ENCODE peak calls at places on chromosomes 2 and 18, in nine cellular contexts. R is fibroblast of lung; E is CD8-positive, alpha-beta T cell; U is cardiac muscle cell; Y is H9; L is pancreas; M is PC-3; I is left lung; K is breast epithelium. O is an unnamed sample.
A peak's percentile ranks its signal among the peaks of the same experiment; 100 is the strongest.

GRCh38 chr2:126863336-126864015 is 35.2 kb upstream of the TEX51 start:
- DNase-seq in K (no peak), L (no peak), Y (no peak), U (no peak), M (no peak), I (no peak), E (no peak), R (no peak), O (no peak)

GRCh38 chr2:38038682-38039081 is 37.3 kb downstream of the CYP1B1 start:
- DNase-seq in E (no peak), K (no peak), R (no peak), Y (no peak), U (no peak), L (no peak), I (no peak), M (no peak), O (no peak)

GRCh38 chr18:55185391-55185790 is 226.1 kb upstream of the CCDC68 start:
- DNase-seq in E (no peak), K (no peak), M (peak; percentile 15), Y (no peak), L (no peak), R (no peak), U (no peak), I (no peak), O (no peak)

GRCh38 chr2:221371347-221371746 is 200.8 kb downstream of the EPHA4 start:
- DNase-seq in E (no peak), Y (no peak), I (no peak), L (no peak), U (no peak), K (no peak), M (no peak), R (no peak), O (no peak)

GRCh38 chr2:165725421-165725820 is 68.6 kb downstream of the GALNT3 start:
- DNase-seq in U (no peak), L (no peak), M (peak; percentile 93), I (no peak), R (peak; percentile 26), K (no peak), E (no peak), Y (no peak), O (no peak)

GRCh38 chr2:53460347-53460746 is 307.3 kb upstream of the CHAC2 start:
- DNase-seq in L (peak; percentile 47), Y (no peak), K (no peak), R (no peak), E (no peak), U (no peak), M (peak; percentile 51), I (no peak), O (no peak)

GRCh38 chr2:189379287-189379630 is 62.0 kb upstream of the WDR75 start:
- DNase-seq in L (no peak), R (peak; percentile 22), I (no peak), K (no peak), E (no peak), Y (no peak), M (peak; percentile 62), U (no peak), O (peak; percentile 67)

GRCh38 chr18:9048808-9049494 is 53.5 kb upstream of the NDUFV2 start:
- DNase-seq in M (peak; percentile 25), L (no peak), Y (no peak), R (no peak), E (no peak), K (no peak), I (no peak), U (no peak), O (no peak)

GRCh38 chr2:240948086-240948485 is 42.0 kb downstream of the CROCC2 start:
- DNase-seq in L (no peak), R (no peak), M (no peak), U (no peak), Y (peak; percentile 13), I (peak; percentile 34), E (no peak), K (no peak), O (peak; percentile 3)

GRCh38 chr2:207333599-207334308 is 168.0 kb upstream of the KLF7 start:
- DNase-seq in E (no peak), K (no peak), L (no peak), R (no peak), M (no peak), Y (no peak), I (no peak), U (no peak), O (no peak)
- H3K4me1 ChIP-seq in E (no peaks in the 10 kb centered on the region), K (no peaks in the 10 kb centered on the region), L (peaks cover 11% of the 10 kb centered on the region), R (peaks cover 17% of the 10 kb centered on the region), M (peaks cover 65% of the 10 kb centered on the region), Y (peaks cover 12% of the 10 kb centered on the region), I (peaks cover 79% of the 10 kb centered on the region), U (peaks cover 13% of the 10 kb centered on the region), O (no peaks in the 10 kb centered on the region)

DNA sequence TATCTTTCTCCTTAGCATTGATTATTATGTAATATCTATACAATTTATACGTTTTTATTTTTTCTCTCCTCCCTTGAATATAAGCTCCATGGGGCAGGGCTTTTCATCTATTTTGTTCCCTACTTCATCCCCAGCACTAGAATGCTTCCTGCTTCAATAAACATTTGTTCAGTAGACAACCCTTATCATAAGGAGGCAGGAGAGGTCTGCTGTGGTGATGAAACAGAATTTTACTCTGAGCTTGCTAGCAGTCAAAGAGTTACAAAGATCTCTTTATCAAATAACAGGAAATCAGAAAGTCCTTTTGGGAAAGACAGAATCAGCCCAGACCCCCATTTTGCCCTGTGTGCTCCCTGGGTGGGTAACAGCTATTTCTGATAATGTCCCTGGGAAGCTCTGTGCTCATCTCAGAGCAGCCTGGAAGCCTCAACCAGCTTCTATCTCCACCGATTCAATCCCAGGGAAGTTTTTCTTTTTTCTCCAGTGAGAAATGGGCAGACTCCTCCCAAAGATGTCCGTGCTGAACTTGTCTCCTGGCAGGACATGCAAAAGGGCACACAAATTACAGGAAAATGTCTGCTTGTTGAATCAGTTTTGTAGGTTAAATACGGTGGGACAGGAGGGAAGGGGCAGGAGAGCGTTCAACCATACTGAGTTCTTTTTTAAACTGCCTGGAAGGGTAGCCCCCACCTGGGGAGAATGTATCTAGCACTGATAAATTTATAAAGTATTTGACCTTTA is 84.7 kb upstream of the PKDCC start:
- DNase-seq in U (no peak), Y (no peak), L (no peak), M (no peak), I (no peak), E (no peak), K (no peak), R (no peak), O (no peak)
- H3K4me1 ChIP-seq in U (peaks cover 26% of the 10 kb centered on the region), Y (peaks cover 6% of the 10 kb centered on the region), L (peaks cover 30% of the 10 kb centered on the region), M (peaks cover 31% of the 10 kb centered on the region), I (peaks cover 23% of the 10 kb centered on the region), E (no peaks in the 10 kb centered on the region), K (peaks cover 21% of the 10 kb centered on the region), R (peaks cover 6% of the 10 kb centered on the region), O (no peaks in the 10 kb centered on the region)

GRCh38 chr2:197310271-197310939 is at the start of gene ANKRD44:
- DNase-seq in K (peak; percentile 88), M (peak; percentile 80), E (peak; percentile 92), U (peak; percentile 90), Y (peak; percentile 83), L (peak; percentile 91), I (peak; percentile 99), R (peak; percentile 81), O (peak; percentile 85)

GRCh38 chr2:197307933-197308521 is 2.6 kb downstream of the ANKRD44 start:
- DNase-seq in R (no peak), L (no peak), E (no peak), Y (no peak), K (no peak), I (peak; percentile 79), U (no peak), M (no peak), O (no peak)

GRCh38 chr2:197309369-197310231 is 980 bp downstream of the ANKRD44 start:
- DNase-seq in K (no peak), R (no peak), E (peak; percentile 55), U (peak; percentile 46), I (peak; percentile 84), M (no peak), Y (peak; percentile 47), L (peak; percentile 36), O (peak; percentile 25)

GRCh38 chr2:197307236-197307932 is 3.2 kb downstream of the ANKRD44 start:
- DNase-seq in I (no peak), U (no peak), K (no peak), L (no peak), R (no peak), Y (no peak), E (no peak), M (no peak), O (no peak)

DNA sequence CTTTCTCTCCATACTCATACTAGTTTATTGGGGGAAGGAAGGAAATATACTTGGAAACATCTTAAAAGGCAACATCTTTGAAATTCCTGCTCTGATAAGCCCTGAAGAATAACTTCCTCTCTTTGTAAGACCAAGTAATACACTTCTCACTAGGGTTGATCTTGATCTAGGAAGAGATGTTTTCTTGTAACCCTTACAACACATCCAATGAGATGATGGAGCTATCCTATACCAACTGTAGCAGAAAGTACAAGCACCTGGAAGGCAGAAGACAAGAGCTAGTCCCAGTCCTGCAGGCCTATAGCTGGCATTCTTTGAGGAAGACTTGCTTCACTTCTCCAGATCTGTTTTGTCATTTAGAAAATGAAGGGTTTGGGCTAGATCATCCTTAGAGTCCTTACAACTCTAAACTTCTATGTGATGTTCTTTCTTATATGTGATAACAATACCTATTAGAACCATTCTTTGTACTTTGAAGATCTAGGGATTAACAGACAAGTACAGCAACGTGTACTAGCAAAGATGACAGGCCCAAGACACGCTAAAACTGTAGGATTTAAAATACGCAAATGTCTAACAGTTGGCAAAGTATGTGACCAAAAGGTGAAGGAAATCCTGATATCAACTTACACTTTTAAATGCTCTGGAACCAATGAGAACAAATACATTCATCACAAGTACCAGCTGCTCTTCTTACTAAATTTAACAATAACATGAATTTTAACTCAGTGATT is 1.8 kb downstream of the ANKRD44 start:
- DNase-seq in E (no peak), K (no peak), M (no peak), R (no peak), U (no peak), I (no peak), L (no peak), Y (no peak), O (no peak)
- H3K4me1 ChIP-seq in E (peaks cover 60% of the 10 kb centered on the region), K (no peaks in the 10 kb centered on the region), M (peaks cover 40% of the 10 kb centered on the region), R (peaks cover 5% of the 10 kb centered on the region), U (no peaks in the 10 kb centered on the region), I (peaks cover 70% of the 10 kb centered on the region), L (peaks cover 34% of the 10 kb centered on the region), Y (no peaks in the 10 kb centered on the region), O (peaks cover 3% of the 10 kb centered on the region)

GRCh38 chr2:235024191-235024611 is 72.4 kb downstream of the SH3BP4 start:
- DNase-seq in Y (no peak), K (no peak), R (no peak), I (no peak), L (no peak), E (no peak), U (no peak), M (peak; percentile 27), O (no peak)

GRCh38 chr2:235024951-235025773 is 73.3 kb downstream of the SH3BP4 start:
- DNase-seq in Y (no peak), U (peak; percentile 51), I (peak; percentile 61), R (no peak), M (no peak), L (no peak), E (no peak), K (no peak), O (no peak)

GRCh38 chr2:235018838-235019237 is 67.0 kb downstream of the SH3BP4 start:
- DNase-seq in L (no peak), K (no peak), M (no peak), U (no peak), E (no peak), R (no peak), I (no peak), Y (no peak), O (no peak)

GRCh38 chr2:235017441-235017840 is 65.6 kb downstream of the SH3BP4 start:
- DNase-seq in K (no peak), L (no peak), Y (no peak), M (no peak), U (no peak), E (no peak), I (no peak), R (no peak), O (no peak)

GRCh38 chr2:235021752-235022151 is 69.9 kb downstream of the SH3BP4 start:
- DNase-seq in E (no peak), U (no peak), K (no peak), L (no peak), I (no peak), M (peak; percentile 95), Y (no peak), R (peak; percentile 74), O (no peak)
- H3K4me1 ChIP-seq in E (no peaks in the 10 kb centered on the region), U (peaks cover 33% of the 10 kb centered on the region), K (peaks cover 4% of the 10 kb centered on the region), L (peaks cover 34% of the 10 kb centered on the region), I (peaks cover under 1% of the 10 kb centered on the region), M (peaks cover 63% of the 10 kb centered on the region), Y (peaks cover 4% of the 10 kb centered on the region), R (peaks cover 44% of the 10 kb centered on the region), O (no peaks in the 10 kb centered on the region)